ENCODE peak calls at places on chromosomes 5 and 9, in five cellular contexts. T, A, U, J and W are unnamed samples.

GRCh38 chr5:20833081-20833627 is 845.2 kb upstream of the CDH18 start:
- DNase-seq in T (no peak), A (no peak), U (no peak), J (no peak), W (no peak)

GRCh38 chr9:28051559-28051958 is 478.3 kb upstream of the C9orf72 start:
- DNase-seq in T (no peak), A (no peak), U (no peak), J (no peak), W (peak; percentile 31)

GRCh38 chr5:178273665-178274541 is 41.3 kb upstream of the PHYKPL start:
- DNase-seq in T (no peak), A (no peak), U (no peak), J (no peak), W (peak; percentile 2)

GRCh38 chr9:125969868-125970267 is 222.7 kb downstream of the PBX3 start:
- DNase-seq in T (no peak), A (no peak), U (no peak), J (no peak), W (no peak)

GRCh38 chr5:72815580-72816296 is 723 bp upstream of the TNPO1 start:
- DNase-seq in T (no peak), A (no peak), U (no peak), J (no peak), W (no peak)

GRCh38 chr5:116574682-116575634 is at the start of gene SEMA6A:
- DNase-seq in T (no peak), A (peak; percentile 81), U (peak; percentile 92), J (no peak), W (peak; percentile 88)

GRCh38 chr9:113973963-113974413 is 97.9 kb downstream of the ZNF618 start:
- DNase-seq in T (no peak), A (no peak), U (no peak), J (no peak), W (peak; percentile 45)

GRCh38 chr5:86330736-86331135 is 287.0 kb upstream of the COX7C start:
- DNase-seq in T (no peak), A (no peak), U (no peak), J (no peak), W (no peak)

GRCh38 chr5:168409601-168410458 is 76.4 kb upstream of the RARS1 start:
- DNase-seq in T (no peak), A (no peak), U (no peak), J (no peak), W (peak; percentile 23)

GRCh38 chr5:139642891-139643871 is 5.0 kb upstream of the CXXC5 start:
- DNase-seq in T (no peak), A (no peak), U (no peak), J (no peak), W (no peak)

GRCh38 chr5:160672521-160672920 is 179.5 kb downstream of the ATP10B start:
- DNase-seq in T (no peak), A (no peak), U (no peak), J (no peak), W (no peak)

GRCh38 chr5:11383506-11384095 is 520.6 kb downstream of the CTNND2 start:
- DNase-seq in T (no peak), A (no peak), U (no peak), J (no peak), W (no peak)

GRCh38 chr9:34983209-34983608 is 6.3 kb upstream of the DNAJB5 start:
- DNase-seq in T (no peak), A (no peak), U (no peak), J (no peak), W (no peak)

GRCh38 chr5:157026789-157027424 is 32.0 kb downstream of the HAVCR1 start:
- DNase-seq in T (no peak), A (no peak), U (no peak), J (no peak), W (no peak)

GRCh38 chr5:113112435-113112834 is 135.8 kb downstream of the DCP2 start:
- DNase-seq in T (no peak), A (no peak), U (no peak), J (no peak), W (peak; percentile 8)

GRCh38 chr9:91847576-91847975 is 102.5 kb downstream of the ROR2 start:
- DNase-seq in T (no peak), A (peak; percentile 73), U (no peak), J (no peak), W (peak; percentile 59)

GRCh38 chr9:94768766-94769165 is 42.3 kb downstream of the AOPEP start:
- DNase-seq in T (no peak), A (no peak), U (no peak), J (no peak), W (no peak)

GRCh38 chr5:91925249-91925648 is 542.1 kb upstream of the ARRDC3 start:
- DNase-seq in T (no peak), A (no peak), U (no peak), J (no peak), W (peak; percentile 19)

GRCh38 chr5:137466888-137467287 is 32.2 kb downstream of the SPOCK1 start:
- DNase-seq in T (no peak), A (no peak), U (no peak), J (no peak), W (no peak)

GRCh38 chr5:109693535-109694152 is 3.9 kb downstream of the MAN2A1 start:
- DNase-seq in T (no peak), A (no peak), U (no peak), J (no peak), W (peak; percentile 41)

GRCh38 chr9:95341262-95342011 is 23.9 kb upstream of the FANCC start:
- DNase-seq in T (no peak), A (no peak), U (no peak), J (no peak), W (peak; percentile 22)

GRCh38 chr5:170758481-170758880 is 25.0 kb upstream of the GABRP start:
- DNase-seq in T (no peak), A (no peak), U (no peak), J (no peak), W (no peak)

GRCh38 chr5:95178046-95178651 is 106.7 kb downstream of the MCTP1 start:
- DNase-seq in T (no peak), A (no peak), U (no peak), J (no peak), W (peak; percentile 41)

GRCh38 chr5:33891731-33892418 is at the start of gene ADAMTS12:
- DNase-seq in T (no peak), A (peak; percentile 46), U (peak; percentile 62), J (no peak), W (peak; percentile 84)
- H3K4me3 ChIP-seq in T (no peak within 1 kb of the TSS), A (peak within 1 kb of the TSS; percentile 44), U (peak within 1 kb of the TSS; percentile 66), J (no peak within 1 kb of the TSS), W (peak within 1 kb of the TSS; percentile 89)

DNA sequence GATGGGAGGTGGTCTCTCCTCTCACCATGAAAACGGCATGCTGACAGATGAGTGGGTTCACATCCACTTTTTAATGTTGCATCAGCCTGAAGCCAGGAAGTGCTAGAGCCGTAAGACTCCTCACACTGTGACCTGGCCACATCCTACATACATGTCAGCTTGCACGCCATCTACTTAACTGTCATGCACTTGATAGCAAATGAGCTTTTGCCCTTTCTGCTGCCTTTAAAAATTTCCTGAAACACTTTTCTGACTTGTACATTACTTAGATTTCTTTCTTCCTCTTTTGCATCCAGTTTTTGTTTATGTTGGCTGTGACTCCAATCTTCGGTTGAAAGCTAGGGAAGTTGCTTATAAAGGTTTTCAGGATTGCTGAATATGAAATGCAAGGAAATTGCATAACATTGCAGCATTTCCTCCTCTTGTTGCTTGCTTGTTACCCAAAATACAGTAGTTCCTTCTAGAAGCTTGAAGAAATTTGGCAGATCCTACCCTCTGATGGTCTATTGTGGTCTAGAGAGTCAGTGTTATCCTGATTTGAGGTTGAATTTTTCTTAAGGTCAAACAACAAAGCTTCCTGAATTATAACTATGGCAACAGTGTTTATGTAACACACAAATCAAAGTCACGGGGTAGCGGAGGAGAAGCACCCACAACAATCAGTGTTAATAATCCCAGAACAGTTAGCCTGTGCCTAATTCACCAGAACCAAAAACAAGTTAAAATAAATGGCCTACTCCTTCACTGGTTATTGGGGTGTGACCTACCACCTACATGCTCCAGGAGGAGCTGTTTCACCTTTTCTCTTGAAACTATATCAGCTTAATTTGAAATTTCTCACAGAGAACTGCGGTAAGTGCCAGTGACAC is 232.5 kb downstream of the ARHGAP26 start:
- DNase-seq in T (peak; percentile 58), A (no peak), U (no peak), J (peak; percentile 48), W (peak; percentile 89)
- H3K4me1 ChIP-seq in T (peaks cover 43% of the 10 kb centered on the region), A (peaks cover 7% of the 10 kb centered on the region), U (peaks cover 75% of the 10 kb centered on the region), J (peaks cover 62% of the 10 kb centered on the region), W (peaks cover 30% of the 10 kb centered on the region)

GRCh38 chr5:142025637-142026036 is 12.8 kb upstream of the GNPDA1 start:
- DNase-seq in T (no peak), A (no peak), U (no peak), J (no peak), W (no peak)
- H3K4me3 ChIP-seq in T (peak overlapping the region; percentile 51), A (peak overlapping the region; percentile 46), U (peak overlapping the region; percentile 69), J (peak overlapping the region; percentile 54), W (peak overlapping the region; percentile 80)

GRCh38 chr5:180343846-180344327 is 9.2 kb downstream of the GFPT2 start:
- DNase-seq in T (no peak), A (no peak), U (no peak), J (no peak), W (peak; percentile 63)
- H3K4me1 ChIP-seq in T (no peaks in the 10 kb centered on the region), A (peaks cover 8% of the 10 kb centered on the region), U (peaks cover 26% of the 10 kb centered on the region), J (no peaks in the 10 kb centered on the region), W (peaks cover 53% of the 10 kb centered on the region)

DNA sequence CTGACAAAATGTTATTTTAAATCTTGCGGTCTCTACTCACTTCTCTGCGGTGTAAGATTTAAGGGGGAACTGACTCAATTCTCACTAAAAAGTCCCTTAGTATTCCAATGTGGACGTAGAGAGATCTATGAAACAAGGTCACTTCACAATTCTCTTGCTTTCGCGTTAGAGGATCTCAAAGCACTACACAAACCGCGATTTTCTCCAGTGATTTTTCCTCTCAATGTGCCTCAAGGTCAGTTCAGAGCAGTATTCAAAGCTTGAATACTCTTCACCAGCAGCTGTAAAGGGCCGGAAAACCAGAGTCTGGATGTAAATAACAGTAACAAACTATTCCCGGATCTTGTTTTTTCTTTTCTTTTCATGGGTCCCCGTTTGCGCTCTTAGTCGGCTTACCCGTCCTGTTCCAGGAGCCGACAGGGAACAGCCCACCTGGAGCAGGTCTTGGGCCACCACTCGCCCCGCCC is 128.2 kb downstream of the TMEM161B start:
- DNase-seq in T (no peak), A (no peak), U (no peak), J (no peak), W (no peak)
- H3K4me3 ChIP-seq in T (peak overlapping the region; percentile 42), A (peak overlapping the region; percentile 46), U (peak overlapping the region; percentile 68), J (peak overlapping the region; percentile 49), W (peak overlapping the region; percentile 77)